ENCODE peak calls at places on chromosomes 12 and 14, in four cellular contexts. R is astrocyte, W is fibroblast of mammary gland, B is GM06990. D is an unnamed sample.

GRCh38 chr12:53071591-53072551 is 7.3 kb downstream of the SPRYD3 start:
- DNase-seq in R (peak; percentile 49), W (peak; percentile 76), B (no peak), D (peak; percentile 69)

GRCh38 chr14:84496677-84497076 is 1033.3 kb upstream of the FLRT2 start:
- DNase-seq in B (no peak), W (no peak), R (no peak), D (no peak)

GRCh38 chr14:101843665-101844064 is 82.2 kb downstream of the PPP2R5C start:
- DNase-seq in B (peak; percentile 68), W (peak; percentile 21), R (no peak), D (peak; percentile 25)

GRCh38 chr14:24979725-24980239 is 70.2 kb downstream of the STXBP6 start:
- DNase-seq in R (no peak), B (no peak), W (no peak), D (no peak)

GRCh38 chr12:53510181-53510812 is 3.0 kb upstream of the NPFF start:
- DNase-seq in R (no peak), B (no peak), W (no peak), D (no peak)

GRCh38 chr14:32623300-32624093 is 294.4 kb downstream of the AKAP6 start:
- DNase-seq in B (no peak), W (peak; percentile 91), R (no peak), D (peak; percentile 50)

GRCh38 chr14:34036319-34036761 is 85.5 kb upstream of the EGLN3 start:
- DNase-seq in W (no peak), R (no peak), B (no peak), D (no peak)

GRCh38 chr12:5430639-5431603 is 987 bp upstream of the NTF3 start:
- DNase-seq in B (no peak), R (no peak), W (no peak), D (no peak)

GRCh38 chr12:100982511-100983183 is 188.1 kb downstream of the ANO4 start:
- DNase-seq in B (no peak), W (no peak), R (no peak), D (no peak)

GRCh38 chr12:43316506-43316905 is 235.5 kb downstream of the ADAMTS20 start:
- DNase-seq in B (no peak), W (no peak), R (no peak), D (peak; percentile 69)

GRCh38 chr14:103624860-103625259 is 4.2 kb upstream of the KLC1 start:
- DNase-seq in W (peak; percentile 73), R (peak; percentile 56), B (peak; percentile 34), D (no peak)

GRCh38 chr14:93527076-93527692 is 96.4 kb downstream of the UNC79 start:
- DNase-seq in B (no peak), W (peak; percentile 68), R (peak; percentile 10), D (no peak)

GRCh38 chr12:54891717-54892478 is 37.6 kb downstream of the MUCL1 start:
- DNase-seq in R (no peak), B (no peak), W (no peak), D (no peak)

GRCh38 chr12:113642216-113642615 is 170.5 kb upstream of the LHX5 start:
- DNase-seq in W (no peak), B (no peak), R (no peak), D (no peak)

GRCh38 chr14:37091651-37092050 is 80.8 kb downstream of the SLC25A21 start:
- DNase-seq in B (no peak), R (peak; percentile 40), W (no peak), D (peak; percentile 46)

GRCh38 chr12:12916135-12916956 is 25.0 kb downstream of the GPRC5A start:
- DNase-seq in B (peak; percentile 44), W (peak; percentile 84), R (peak; percentile 46), D (peak; percentile 86)

GRCh38 chr14:98325761-98326160 is 946.2 kb downstream of the BCL11B start:
- DNase-seq in B (no peak), W (no peak), R (peak; percentile 3), D (no peak)

DNA sequence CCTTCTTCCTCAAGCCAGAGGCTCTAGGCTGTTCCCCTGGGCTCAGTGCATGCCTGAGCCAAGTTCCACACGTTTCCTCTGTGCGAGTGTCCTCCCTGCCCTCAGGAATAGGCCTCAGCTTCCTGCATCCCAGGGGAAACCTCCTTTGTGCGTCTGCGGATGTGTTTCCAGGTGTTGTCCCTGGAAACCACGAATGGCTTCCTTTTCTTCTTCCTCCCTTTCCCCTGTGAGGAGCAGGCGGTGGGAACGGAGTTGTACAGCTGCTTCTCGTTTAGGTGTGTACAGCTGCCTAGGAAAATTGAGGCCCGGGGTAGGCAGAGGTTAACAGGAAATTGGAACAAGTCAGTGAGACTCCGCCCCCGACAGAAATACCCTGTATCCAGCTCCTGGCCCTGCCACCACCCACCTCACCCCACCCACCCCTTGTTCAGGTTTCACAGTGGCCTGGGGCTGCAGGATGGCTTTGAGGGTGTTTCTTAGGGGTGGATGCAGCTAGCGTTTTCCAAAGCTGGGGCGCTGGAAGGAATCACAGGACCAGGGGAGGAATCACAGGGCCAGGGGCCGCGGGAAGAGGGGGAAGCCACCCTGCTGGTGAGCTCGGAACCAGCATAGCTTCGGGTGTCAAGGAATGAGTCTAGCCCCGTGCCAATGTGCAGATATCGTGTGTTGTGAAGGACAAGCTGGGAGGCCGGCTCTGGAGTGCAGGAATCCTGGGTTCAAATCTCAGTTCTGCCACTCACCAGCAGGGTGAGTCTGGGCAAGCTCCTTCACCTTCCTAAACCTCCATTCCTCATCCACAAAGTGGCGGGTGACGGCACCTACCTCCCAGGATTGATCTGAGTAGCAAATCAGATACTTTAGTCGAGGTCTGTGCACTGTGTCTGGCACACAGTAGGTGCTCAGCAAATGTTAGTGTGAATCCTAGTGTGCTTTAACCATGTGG is 53.8 kb upstream of the RIN3 start:
- DNase-seq in R (no peak), W (peak; percentile 22), B (no peak), D (no peak)
- TF ChIP-seq CTCF in R (no peak), W (peak; percentile 9), B (peak; percentile 8), D (peak; percentile 12)

GRCh38 chr12:111404362-111405148 is 1.2 kb upstream of the SH2B3 start:
- DNase-seq in R (no peak), B (no peak), W (no peak), D (peak; percentile 67)
- H3K4me3 ChIP-seq in R (no peak overlapping the region), B (peak overlapping the region; percentile 83), W (peak overlapping the region; percentile 56), D (peak overlapping the region; percentile 91)

GRCh38 chr12:2764398-2764797 is 30.4 kb upstream of the FKBP4 start:
- DNase-seq in B (no peak), R (no peak), W (no peak), D (no peak)

GRCh38 chr12:2765052-2765451 is 29.7 kb upstream of the FKBP4 start:
- DNase-seq in R (no peak), W (no peak), B (no peak), D (no peak)

GRCh38 chr12:2756756-2757155 is 38.0 kb upstream of the FKBP4 start:
- DNase-seq in B (no peak), R (no peak), W (no peak), D (no peak)

GRCh38 chr12:2754208-2754607 is 40.6 kb upstream of the FKBP4 start:
- DNase-seq in W (no peak), R (no peak), B (no peak), D (no peak)

DNA sequence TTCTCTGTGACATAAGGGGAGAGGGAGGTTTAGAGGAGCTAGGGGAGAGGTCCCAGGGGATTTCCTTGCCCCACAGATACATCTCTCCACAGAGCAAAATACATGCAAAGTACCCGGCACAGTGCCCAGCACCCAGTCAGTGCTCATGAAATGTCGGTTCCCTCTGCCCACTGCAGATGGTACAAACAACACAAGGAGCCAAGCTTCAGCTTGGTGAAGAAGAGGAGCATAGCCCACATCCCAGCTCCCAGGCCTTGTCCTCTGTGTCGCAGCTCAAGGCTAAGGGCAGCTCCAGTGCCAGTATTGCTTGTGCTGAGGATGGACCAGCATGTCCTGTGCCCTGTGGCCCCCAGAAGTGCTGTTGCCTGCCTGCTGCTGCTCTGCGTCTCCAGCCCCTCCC is 35.0 kb upstream of the FKBP4 start:
- DNase-seq in B (no peak), R (no peak), W (no peak), D (no peak)
- TF ChIP-seq CTCF in B (no peak), R (no peak), W (no peak), D (no peak)

GRCh38 chr12:122979001-122979907 is 1.2 kb upstream of the ARL6IP4 start:
- DNase-seq in W (no peak), B (no peak), R (no peak), D (no peak)
- H3K4me3 ChIP-seq in W (peak overlapping the region; percentile 75), B (peak overlapping the region; percentile 79), R (peak overlapping the region; percentile 83), D (peak overlapping the region; percentile 86)

GRCh38 chr12:71663561-71664410 is at the start of the genes THAP2 and ZFC3H1:
- DNase-seq in R (peak; percentile 99), W (peak; percentile 100), B (peak; percentile 89), D (peak; percentile 100)
- TF ChIP-seq CTCF in R (no peak), W (no peak), B (peak; percentile 53), D (peak; percentile 55)

GRCh38 chr12:77354766-77355362 is 289.5 kb upstream of the E2F7 start:
- DNase-seq in B (no peak), R (peak; percentile 25), W (peak; percentile 55), D (peak; percentile 27)
- H3K4me3 ChIP-seq in B (no peak overlapping the region), R (no peak overlapping the region), W (no peak overlapping the region), D (no peak overlapping the region)

DNA sequence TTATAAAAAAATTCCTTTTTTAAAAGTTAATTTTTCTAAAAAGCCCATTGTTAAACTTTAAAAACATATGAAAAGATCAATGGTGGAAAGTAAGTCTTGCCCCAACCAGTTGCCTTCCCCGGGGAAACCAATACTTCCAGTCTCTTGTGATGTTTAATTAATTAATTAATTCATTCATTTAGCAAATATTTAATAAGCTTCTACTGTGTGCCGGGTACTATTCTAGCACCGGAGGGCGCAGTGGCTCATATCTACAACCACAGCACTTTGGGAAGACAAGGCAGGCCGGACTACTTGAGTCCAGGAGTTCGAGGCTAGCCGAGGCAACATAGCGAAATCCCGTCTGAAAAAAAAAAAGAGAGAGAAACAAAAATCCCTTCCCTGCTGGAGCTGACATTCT is 87.4 kb downstream of the HECTD4 start:
- DNase-seq in W (peak; percentile 34), B (no peak), R (no peak), D (peak; percentile 59)
- TF ChIP-seq CTCF in W (peak; percentile 32), B (peak; percentile 8), R (no peak), D (peak; percentile 53)